ENCODE peak calls at places on chromosomes 2 and 18, in six cellular contexts. O is H9, M is IMR-90, K is mesenchymal stem cell, G is trophoblast cell, C is H1. I is an unnamed sample.

GRCh38 chr18:59779979-59780378 is 82.8 kb upstream of the CCBE1 start:
- DNase-seq in M (peak), K (peak), G (peak), O (no peak), C (no peak), I (no peak)

GRCh38 chr18:52451252-52451651 is 111.3 kb downstream of the DCC start:
- DNase-seq in M (no peak), O (no peak), K (no peak), G (no peak), C (no peak), I (no peak)

GRCh38 chr2:195026261-195026660 is 630.8 kb upstream of the SLC39A10 start:
- DNase-seq in C (no peak), O (no peak), K (peak), G (no peak), M (peak), I (no peak)

GRCh38 chr2:1858733-1859132 is 114.4 kb upstream of the PXDN start:
- DNase-seq in K (no peak), O (no peak), M (no peak), G (no peak), C (no peak), I (no peak)

GRCh38 chr18:50866765-50867164 is 12.2 kb upstream of the ME2 start:
- DNase-seq in M (no peak), O (no peak), C (no peak), K (no peak), G (no peak), I (no peak)

GRCh38 chr18:62863629-62864028 is 148.3 kb downstream of the PHLPP1 start:
- DNase-seq in O (no peak), M (peak), C (no peak), K (peak), G (no peak), I (no peak)

GRCh38 chr2:125471963-125472362 is 1184.0 kb upstream of the GYPC start:
- DNase-seq in O (peak), G (no peak), K (peak), C (peak), M (peak), I (peak)

GRCh38 chr18:59783138-59783537 is 85.9 kb upstream of the CCBE1 start:
- DNase-seq in G (peak), M (peak), K (peak), C (no peak), O (peak), I (peak)

GRCh38 chr2:33366473-33366872 is 110.0 kb upstream of the RASGRP3 start:
- DNase-seq in C (no peak), G (no peak), M (no peak), O (no peak), K (no peak), I (no peak)

GRCh38 chr2:222878877-222879601 is 18.2 kb downstream of the ACSL3 start:
- DNase-seq in K (peak), C (no peak), M (peak), O (no peak), G (peak), I (no peak)

GRCh38 chr18:50970006-50970405 is 2.2 kb downstream of the ELAC1 start:
- DNase-seq in G (no peak), K (no peak), M (no peak), O (no peak), C (no peak), I (no peak)

GRCh38 chr2:122808286-122808969 is 1053.0 kb downstream of the TSN start:
- DNase-seq in K (no peak), O (no peak), G (no peak), C (no peak), M (no peak), I (no peak)

GRCh38 chr2:12663306-12664037 is 53.3 kb upstream of the TRIB2 start:
- DNase-seq in G (no peak), O (no peak), C (no peak), K (no peak), M (no peak), I (no peak)

GRCh38 chr2:147829106-147829505 is 15.7 kb upstream of the ACVR2A start:
- DNase-seq in O (no peak), M (peak), G (no peak), C (no peak), K (peak), I (no peak)

GRCh38 chr2:119158563-119159347 is at the start of gene C1QL2:
- DNase-seq in O (peak), G (no peak), K (no peak), M (no peak), C (no peak), I (peak)

GRCh38 chr2:36455788-36456187 is 100.2 kb downstream of the CRIM1 start:
- DNase-seq in M (peak), G (no peak), C (no peak), O (no peak), K (peak), I (no peak)

GRCh38 chr2:10481055-10481665 is 33.0 kb upstream of the ODC1 start:
- DNase-seq in C (no peak), G (no peak), M (no peak), K (no peak), O (no peak), I (no peak)

GRCh38 chr2:140621963-140622362 is 1508.9 kb downstream of the LRP1B start:
- DNase-seq in M (no peak), O (no peak), C (no peak), K (no peak), G (no peak), I (no peak)

GRCh38 chr2:65013776-65014175 is 24.6 kb downstream of the SLC1A4 start:
- DNase-seq in M (no peak), O (no peak), K (no peak), C (no peak), G (no peak), I (no peak)

GRCh38 chr2:96218508-96219131 is 10.0 kb upstream of the STARD7 start:
- DNase-seq in O (no peak), K (no peak), G (no peak), M (no peak), C (no peak), I (no peak)

GRCh38 chr2:21123473-21124393 is at the start of gene TDRD15:
- DNase-seq in G (no peak), O (no peak), M (no peak), K (no peak), C (no peak), I (no peak)

GRCh38 chr2:236735742-236736360 is 166.2 kb downstream of the ACKR3 start:
- DNase-seq in O (no peak), K (no peak), M (no peak), C (no peak), G (no peak), I (no peak)

GRCh38 chr18:10056506-10056905 is 142.7 kb downstream of the VAPA start:
- DNase-seq in C (no peak), K (no peak), O (no peak), G (no peak), M (no peak), I (no peak)

GRCh38 chr2:238060542-238061309 is at the start of gene SCLY:
- DNase-seq in O (peak), K (peak), M (peak), G (peak), C (peak), I (peak)

GRCh38 chr2:226211439-226211838 is 588.2 kb downstream of the IRS1 start:
- DNase-seq in M (peak), K (no peak), C (no peak), O (no peak), G (no peak), I (no peak)

GRCh38 chr2:125667630-125668029 is 988.3 kb upstream of the GYPC start:
- DNase-seq in O (no peak), M (no peak), K (no peak), C (no peak), G (no peak), I (no peak)

GRCh38 chr18:77170850-77171410 is 38.3 kb upstream of the MBP start:
- DNase-seq in G (no peak), M (no peak), C (no peak), O (no peak), K (no peak), I (no peak)

GRCh38 chr2:70583091-70583490 is 29.5 kb upstream of the TGFA start:
- DNase-seq in M (no peak), K (no peak), O (no peak), C (no peak), G (no peak), I (no peak)

GRCh38 chr2:64692401-64692800 is 38.7 kb upstream of the SERTAD2 start:
- DNase-seq in G (no peak), M (peak), O (no peak), C (no peak), K (peak), I (no peak)

GRCh38 chr2:101303688-101304087 is 4.8 kb downstream of the RNF149 start:
- DNase-seq in G (no peak), O (no peak), M (no peak), K (no peak), C (no peak), I (no peak)

GRCh38 chr2:159093496-159093895 is 125.1 kb downstream of the TANC1 start:
- DNase-seq in G (no peak), K (peak), O (no peak), C (no peak), M (peak), I (no peak)

DNA sequence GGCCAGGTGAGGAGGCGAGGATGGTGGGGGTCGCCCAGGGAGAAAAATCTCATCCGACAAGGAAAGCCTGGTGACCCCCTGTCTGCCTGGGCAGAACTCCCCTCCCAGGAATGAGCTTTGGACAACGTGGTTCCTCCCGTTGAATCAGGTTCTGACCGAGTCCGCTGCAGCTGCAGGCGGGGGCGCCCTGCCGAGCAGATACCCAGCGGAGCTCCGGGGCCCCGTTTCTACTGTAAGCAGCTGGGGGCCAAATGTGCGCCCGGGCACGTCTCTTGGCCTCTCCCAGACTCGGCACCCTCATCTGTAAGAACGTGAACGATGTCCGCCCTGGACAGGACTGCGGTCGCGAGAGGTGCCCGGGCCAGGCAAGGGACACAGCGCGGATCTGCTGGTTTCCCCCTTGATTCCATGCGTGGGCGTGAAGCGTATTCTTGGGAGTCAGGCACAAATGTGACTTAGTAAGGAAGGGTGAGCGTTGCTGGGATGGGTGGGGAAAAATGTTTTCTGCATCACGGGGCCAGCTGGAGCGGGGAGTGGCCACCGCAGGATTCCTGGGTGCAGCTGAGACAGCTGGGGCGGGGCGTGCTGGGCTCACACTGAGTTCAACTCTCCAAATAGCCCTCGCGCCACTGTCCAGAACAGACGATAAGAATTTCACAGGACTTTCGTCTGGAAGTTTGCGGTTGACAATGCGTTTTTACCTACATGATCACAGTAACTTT is 20.2 kb upstream of the TUBB6 start:
- DNase-seq in C (no peak), K (peak), G (peak), M (peak), O (peak), I (no peak)
- H3K27ac ChIP-seq in C (no peak), K (peak), G (peak), M (peak), O (no peak), I (no peak)

DNA sequence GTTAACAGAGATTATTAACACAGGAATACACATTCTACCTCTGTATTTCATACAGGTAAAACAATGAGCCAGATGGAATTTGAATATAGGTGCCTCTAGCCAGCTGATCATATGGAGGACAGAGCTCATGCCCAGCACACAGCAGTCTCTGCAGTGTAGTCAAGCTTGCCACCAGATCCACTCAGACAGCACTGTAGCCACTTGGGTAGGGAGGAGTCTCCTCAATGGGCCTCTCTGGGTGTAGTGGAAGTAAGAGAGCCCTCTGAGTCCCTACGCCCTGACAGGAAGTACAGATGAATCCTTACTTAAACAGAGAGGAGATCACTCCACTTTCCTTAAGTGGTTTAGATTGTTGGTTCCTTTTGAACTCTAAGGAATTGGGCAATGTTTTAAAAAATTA is 22.9 kb upstream of the TMEM200C start:
- DNase-seq in G (no peak), C (no peak), O (no peak), K (no peak), M (no peak), I (no peak)
- H3K14ac ChIP-seq in G (no peak), C (no peak), O (no peak), K (no peak), M (no peak), I (no peak)

GRCh38 chr2:30678410-30679137 is 128.7 kb downstream of the CAPN13 start:
- DNase-seq in M (no peak), O (peak), C (no peak), G (no peak), K (no peak), I (no peak)
- H3K27ac ChIP-seq in M (no peak), O (no peak), C (no peak), G (no peak), K (no peak), I (no peak)

DNA sequence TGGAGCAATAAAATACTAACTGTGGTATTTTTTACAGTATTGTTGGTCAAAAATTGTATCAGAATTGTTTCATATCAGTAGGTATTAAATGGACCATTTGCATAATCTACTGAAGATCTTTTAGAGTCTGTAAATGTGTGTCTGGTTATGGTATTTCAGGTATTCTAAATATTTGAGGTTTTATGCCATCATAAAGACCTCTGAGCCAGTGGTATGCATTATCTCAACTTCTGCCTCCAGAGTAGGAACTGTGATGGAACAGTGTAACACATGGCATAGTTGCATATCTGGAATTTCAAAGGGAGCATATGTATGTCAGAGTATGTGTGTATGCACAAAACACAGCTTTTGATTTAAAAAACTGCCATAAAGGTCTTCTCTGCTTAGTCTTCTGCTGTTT is 15.4 kb downstream of the GREB1L start:
- DNase-seq in M (peak), C (no peak), K (no peak), O (no peak), G (peak), I (no peak)
- H3K14ac ChIP-seq in M (no peak), C (no peak), K (no peak), O (no peak), G (no peak), I (no peak)

GRCh38 chr2:182824759-182825143 is 41.7 kb downstream of the FRZB start:
- DNase-seq in O (no peak), C (no peak), M (no peak), G (no peak), K (no peak), I (no peak)

GRCh38 chr2:182824056-182824758 is 42.2 kb downstream of the FRZB start:
- DNase-seq in C (no peak), M (no peak), G (no peak), O (no peak), K (no peak), I (no peak)

GRCh38 chr2:182831097-182831496 is 35.3 kb downstream of the FRZB start:
- DNase-seq in M (no peak), K (no peak), G (no peak), O (no peak), C (no peak), I (no peak)

GRCh38 chr2:182826051-182826450 is 40.4 kb downstream of the FRZB start:
- DNase-seq in M (no peak), C (no peak), G (no peak), O (no peak), K (no peak), I (no peak)

GRCh38 chr2:182827182-182827879 is 39.1 kb downstream of the FRZB start:
- DNase-seq in M (peak), C (no peak), K (peak), O (no peak), G (no peak), I (no peak)
- H3K27ac ChIP-seq in M (no peak), C (no peak), K (no peak), O (no peak), G (no peak), I (no peak)

I was measured in neuronal stem cell.